ENCODE peak calls at places on chromosomes 6 and 20, in four cellular contexts. W is AG20443, C is T-cell, E is ELR. D is an unnamed sample.

GRCh38 chr6:151044465-151045441 is 179.3 kb downstream of the MTHFD1L start:
- DNase-seq in W (no peak), C (no peak), E (peak), D (peak)

GRCh38 chr6:36018339-36018738 is 6.1 kb downstream of the SLC26A8 start:
- DNase-seq in W (no peak), C (no peak), E (no peak), D (no peak)

GRCh38 chr6:150018846-150019580 is 6.3 kb downstream of the RAET1L start:
- DNase-seq in W (no peak), C (no peak), E (no peak), D (no peak)

GRCh38 chr6:121436966-121437756 is 1.7 kb downstream of the GJA1 start:
- DNase-seq in W (peak), C (peak), E (peak), D (peak)

GRCh38 chr20:62938105-62938888 is at the start of gene GID8:
- DNase-seq in W (peak), C (peak), E (peak), D (peak)

GRCh38 chr6:43972915-43973304 is 154.3 kb downstream of the MRPL14 start:
- DNase-seq in W (peak), C (no peak), E (peak), D (peak)

GRCh38 chr20:39429716-39430115 is 467.6 kb downstream of the DHX35 start:
- DNase-seq in W (no peak), C (no peak), E (peak), D (no peak)

GRCh38 chr20:58078741-58079522 is 149.5 kb downstream of the ANKRD60 start:
- DNase-seq in W (peak), C (no peak), E (peak), D (no peak)

GRCh38 chr6:115643762-115644161 is 416.9 kb downstream of the FRK start:
- DNase-seq in W (peak), C (no peak), E (peak), D (no peak)

GRCh38 chr6:24951831-24952299 is 16.1 kb upstream of the RIPOR2 start:
- DNase-seq in W (no peak), C (peak), E (no peak), D (no peak)